ENCODE peak calls at places on chromosomes 6 and 20, in eight cellular contexts. One of them, this sample, is unnamed.
A peak's percentile ranks its signal among the peaks of the same experiment; 100 is the strongest.

GRCh38 chr6:150299873-150300485 is 68.8 kb upstream of the IYD start:
- DNase-seq in right cardiac atrium: no peak
- DNase-seq in A549: no peak
- DNase-seq in heart left ventricle: peak; percentile 47
- DNase-seq in CD8-positive, alpha-beta T cell: no peak
- DNase-seq in cardiac muscle cell: peak; percentile 54
- DNase-seq in effector memory CD4-positive, alpha-beta T cell: no peak
- DNase-seq in dorsolateral prefrontal cortex: no peak
- DNase-seq in this sample: no peak

GRCh38 chr6:15969236-15969778 is 159.6 kb upstream of the MYLIP start:
- DNase-seq in right cardiac atrium: no peak
- DNase-seq in A549: no peak
- DNase-seq in heart left ventricle: no peak
- DNase-seq in CD8-positive, alpha-beta T cell: no peak
- DNase-seq in cardiac muscle cell: no peak
- DNase-seq in effector memory CD4-positive, alpha-beta T cell: no peak
- DNase-seq in dorsolateral prefrontal cortex: no peak
- DNase-seq in this sample: peak; percentile 68

GRCh38 chr6:14440891-14441358 is 323.4 kb downstream of the CD83 start:
- DNase-seq in right cardiac atrium: no peak
- DNase-seq in A549: no peak
- DNase-seq in heart left ventricle: no peak
- DNase-seq in CD8-positive, alpha-beta T cell: no peak
- DNase-seq in cardiac muscle cell: no peak
- DNase-seq in effector memory CD4-positive, alpha-beta T cell: no peak
- DNase-seq in dorsolateral prefrontal cortex: no peak
- DNase-seq in this sample: no peak

GRCh38 chr6:169162249-169162967 is 91.2 kb downstream of the THBS2 start:
- DNase-seq in right cardiac atrium: no peak
- DNase-seq in A549: no peak
- DNase-seq in heart left ventricle: no peak
- DNase-seq in CD8-positive, alpha-beta T cell: no peak
- DNase-seq in cardiac muscle cell: no peak
- DNase-seq in effector memory CD4-positive, alpha-beta T cell: no peak
- DNase-seq in dorsolateral prefrontal cortex: no peak
- DNase-seq in this sample: no peak

GRCh38 chr6:44041461-44042260 is 85.6 kb downstream of the MRPL14 start:
- DNase-seq in right cardiac atrium: no peak
- DNase-seq in A549: peak; percentile 57
- DNase-seq in heart left ventricle: peak; percentile 10
- DNase-seq in CD8-positive, alpha-beta T cell: no peak
- DNase-seq in cardiac muscle cell: no peak
- DNase-seq in effector memory CD4-positive, alpha-beta T cell: no peak
- DNase-seq in dorsolateral prefrontal cortex: no peak
- DNase-seq in this sample: no peak

GRCh38 chr6:74248966-74249365 is 553.0 kb downstream of the CD109 start:
- DNase-seq in right cardiac atrium: no peak
- DNase-seq in A549: no peak
- DNase-seq in heart left ventricle: no peak
- DNase-seq in CD8-positive, alpha-beta T cell: no peak
- DNase-seq in cardiac muscle cell: no peak
- DNase-seq in effector memory CD4-positive, alpha-beta T cell: no peak
- DNase-seq in dorsolateral prefrontal cortex: no peak
- DNase-seq in this sample: no peak

GRCh38 chr6:141026504-141026903 is 1106.2 kb upstream of the GJE1 start:
- DNase-seq in right cardiac atrium: no peak
- DNase-seq in A549: no peak
- DNase-seq in heart left ventricle: no peak
- DNase-seq in CD8-positive, alpha-beta T cell: no peak
- DNase-seq in cardiac muscle cell: no peak
- DNase-seq in effector memory CD4-positive, alpha-beta T cell: no peak
- DNase-seq in dorsolateral prefrontal cortex: no peak
- DNase-seq in this sample: peak; percentile 18

GRCh38 chr6:126069457-126069856 is 83.1 kb downstream of the TRMT11 start:
- DNase-seq in right cardiac atrium: peak; percentile 60
- DNase-seq in A549: no peak
- DNase-seq in heart left ventricle: no peak
- DNase-seq in CD8-positive, alpha-beta T cell: no peak
- DNase-seq in cardiac muscle cell: no peak
- DNase-seq in effector memory CD4-positive, alpha-beta T cell: no peak
- DNase-seq in dorsolateral prefrontal cortex: peak; percentile 5
- DNase-seq in this sample: no peak

GRCh38 chr6:33670086-33670660 is 41.3 kb downstream of the UQCC2 start:
- DNase-seq in right cardiac atrium: no peak
- DNase-seq in A549: no peak
- DNase-seq in heart left ventricle: no peak
- DNase-seq in CD8-positive, alpha-beta T cell: no peak
- DNase-seq in cardiac muscle cell: no peak
- DNase-seq in effector memory CD4-positive, alpha-beta T cell: no peak
- DNase-seq in dorsolateral prefrontal cortex: peak; percentile 77
- DNase-seq in this sample: no peak

GRCh38 chr20:51661609-51662178 is 106.5 kb downstream of the ATP9A start:
- DNase-seq in right cardiac atrium: no peak
- DNase-seq in A549: peak; percentile 68
- DNase-seq in heart left ventricle: no peak
- DNase-seq in CD8-positive, alpha-beta T cell: peak; percentile 16
- DNase-seq in cardiac muscle cell: no peak
- DNase-seq in effector memory CD4-positive, alpha-beta T cell: no peak
- DNase-seq in dorsolateral prefrontal cortex: no peak
- DNase-seq in this sample: peak; percentile 76

GRCh38 chr6:156731436-156731835 is 45.7 kb upstream of the ARID1B start:
- DNase-seq in right cardiac atrium: no peak
- DNase-seq in A549: no peak
- DNase-seq in heart left ventricle: no peak
- DNase-seq in CD8-positive, alpha-beta T cell: no peak
- DNase-seq in cardiac muscle cell: no peak
- DNase-seq in effector memory CD4-positive, alpha-beta T cell: no peak
- DNase-seq in dorsolateral prefrontal cortex: no peak
- DNase-seq in this sample: no peak

GRCh38 chr6:166495487-166496314 is 90.8 kb downstream of the RAMACL start:
- DNase-seq in right cardiac atrium: no peak
- DNase-seq in A549: no peak
- DNase-seq in heart left ventricle: no peak
- DNase-seq in CD8-positive, alpha-beta T cell: no peak
- DNase-seq in cardiac muscle cell: no peak
- DNase-seq in effector memory CD4-positive, alpha-beta T cell: no peak
- DNase-seq in dorsolateral prefrontal cortex: no peak
- DNase-seq in this sample: no peak

GRCh38 chr20:42020316-42020715 is 402.1 kb upstream of the CHD6 start:
- DNase-seq in right cardiac atrium: no peak
- DNase-seq in A549: no peak
- DNase-seq in heart left ventricle: no peak
- DNase-seq in CD8-positive, alpha-beta T cell: no peak
- DNase-seq in cardiac muscle cell: no peak
- DNase-seq in effector memory CD4-positive, alpha-beta T cell: no peak
- DNase-seq in dorsolateral prefrontal cortex: no peak
- DNase-seq in this sample: no peak

GRCh38 chr6:128712898-128713297 is 170.0 kb upstream of the LAMA2 start:
- DNase-seq in right cardiac atrium: no peak
- DNase-seq in A549: no peak
- DNase-seq in heart left ventricle: no peak
- DNase-seq in CD8-positive, alpha-beta T cell: no peak
- DNase-seq in cardiac muscle cell: peak; percentile 28
- DNase-seq in effector memory CD4-positive, alpha-beta T cell: no peak
- DNase-seq in dorsolateral prefrontal cortex: no peak
- DNase-seq in this sample: no peak

GRCh38 chr6:143027058-143027457 is 33.6 kb upstream of the AIG1 start:
- DNase-seq in right cardiac atrium: peak; percentile 22
- DNase-seq in A549: no peak
- DNase-seq in heart left ventricle: peak; percentile 38
- DNase-seq in CD8-positive, alpha-beta T cell: peak; percentile 55
- DNase-seq in cardiac muscle cell: peak; percentile 57
- DNase-seq in effector memory CD4-positive, alpha-beta T cell: peak; percentile 35
- DNase-seq in dorsolateral prefrontal cortex: no peak
- DNase-seq in this sample: no peak

GRCh38 chr6:6556162-6556737 is 32.3 kb upstream of the LY86 start:
- DNase-seq in right cardiac atrium: no peak
- DNase-seq in A549: no peak
- DNase-seq in heart left ventricle: no peak
- DNase-seq in CD8-positive, alpha-beta T cell: no peak
- DNase-seq in cardiac muscle cell: no peak
- DNase-seq in effector memory CD4-positive, alpha-beta T cell: no peak
- DNase-seq in dorsolateral prefrontal cortex: no peak
- DNase-seq in this sample: no peak

GRCh38 chr20:1451092-1451491 is 15.6 kb downstream of the NSFL1C start:
- DNase-seq in right cardiac atrium: no peak
- DNase-seq in A549: no peak
- DNase-seq in heart left ventricle: no peak
- DNase-seq in CD8-positive, alpha-beta T cell: no peak
- DNase-seq in cardiac muscle cell: no peak
- DNase-seq in effector memory CD4-positive, alpha-beta T cell: no peak
- DNase-seq in dorsolateral prefrontal cortex: no peak
- DNase-seq in this sample: no peak

GRCh38 chr6:150741633-150742200 is 123.8 kb upstream of the MTHFD1L start:
- DNase-seq in right cardiac atrium: peak; percentile 19
- DNase-seq in A549: no peak
- DNase-seq in heart left ventricle: no peak
- DNase-seq in CD8-positive, alpha-beta T cell: no peak
- DNase-seq in cardiac muscle cell: peak; percentile 60
- DNase-seq in effector memory CD4-positive, alpha-beta T cell: no peak
- DNase-seq in dorsolateral prefrontal cortex: no peak
- DNase-seq in this sample: no peak

GRCh38 chr6:110233769-110234374 is 53.6 kb downstream of the CDC40 start:
- DNase-seq in right cardiac atrium: no peak
- DNase-seq in A549: no peak
- DNase-seq in heart left ventricle: no peak
- DNase-seq in CD8-positive, alpha-beta T cell: no peak
- DNase-seq in cardiac muscle cell: peak; percentile 53
- DNase-seq in effector memory CD4-positive, alpha-beta T cell: no peak
- DNase-seq in dorsolateral prefrontal cortex: no peak
- DNase-seq in this sample: no peak
- H3K27ac ChIP-seq in right cardiac atrium: no peak overlapping the region
- H3K27ac ChIP-seq in A549: no peak overlapping the region
- H3K27ac ChIP-seq in heart left ventricle: no peak overlapping the region
- H3K27ac ChIP-seq in CD8-positive, alpha-beta T cell: no peak overlapping the region
- H3K27ac ChIP-seq in cardiac muscle cell: peak overlapping the region; percentile 72
- H3K27ac ChIP-seq in effector memory CD4-positive, alpha-beta T cell: no peak overlapping the region
- H3K27ac ChIP-seq in dorsolateral prefrontal cortex: no peak overlapping the region
- H3K27ac ChIP-seq in this sample: no peak overlapping the region

DNA sequence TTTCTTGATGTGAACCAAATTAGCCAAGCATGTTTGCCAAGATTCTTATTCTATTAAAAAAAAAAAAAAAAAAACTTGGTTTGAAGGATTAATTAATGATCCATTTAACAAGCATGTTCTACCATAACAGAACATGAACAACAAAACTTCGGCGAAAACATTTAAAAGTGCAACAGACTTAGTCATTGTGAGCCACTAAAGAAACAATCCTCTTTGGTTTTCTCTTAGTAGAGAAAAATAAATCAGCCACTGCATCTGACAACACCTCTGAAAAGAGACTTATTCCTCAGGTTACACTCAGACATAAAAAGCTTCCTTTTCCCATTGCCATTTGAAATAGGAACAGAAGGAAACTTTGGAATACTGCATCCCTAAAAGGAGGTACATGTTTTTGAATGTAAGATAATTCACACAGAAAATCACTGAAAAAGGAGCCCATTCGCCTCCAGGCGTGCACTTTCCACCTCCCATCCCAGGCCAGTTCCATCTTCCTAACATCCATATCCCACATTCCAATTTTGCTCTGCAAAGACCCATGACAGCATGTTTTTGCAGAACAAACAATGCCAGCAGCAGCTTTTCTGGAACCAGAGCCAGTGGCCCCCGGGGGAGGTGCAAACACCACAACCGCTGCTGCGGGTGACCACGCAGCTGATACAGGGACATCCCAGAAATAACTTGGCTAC is 79.5 kb downstream of the ZMYND8 start:
- DNase-seq in right cardiac atrium: peak; percentile 70
- DNase-seq in A549: no peak
- DNase-seq in heart left ventricle: peak; percentile 80
- DNase-seq in CD8-positive, alpha-beta T cell: no peak
- DNase-seq in cardiac muscle cell: no peak
- DNase-seq in effector memory CD4-positive, alpha-beta T cell: no peak
- DNase-seq in dorsolateral prefrontal cortex: peak; percentile 23
- DNase-seq in this sample: no peak
- H3K27ac ChIP-seq in right cardiac atrium: peak overlapping the region; percentile 77
- H3K27ac ChIP-seq in A549: peak overlapping the region; percentile 93
- H3K27ac ChIP-seq in heart left ventricle: peak overlapping the region; percentile 15
- H3K27ac ChIP-seq in CD8-positive, alpha-beta T cell: no peak overlapping the region
- H3K27ac ChIP-seq in cardiac muscle cell: no peak overlapping the region
- H3K27ac ChIP-seq in effector memory CD4-positive, alpha-beta T cell: no peak overlapping the region
- H3K27ac ChIP-seq in dorsolateral prefrontal cortex: peak overlapping the region; percentile 68
- H3K27ac ChIP-seq in this sample: peak overlapping the region; percentile 87

DNA sequence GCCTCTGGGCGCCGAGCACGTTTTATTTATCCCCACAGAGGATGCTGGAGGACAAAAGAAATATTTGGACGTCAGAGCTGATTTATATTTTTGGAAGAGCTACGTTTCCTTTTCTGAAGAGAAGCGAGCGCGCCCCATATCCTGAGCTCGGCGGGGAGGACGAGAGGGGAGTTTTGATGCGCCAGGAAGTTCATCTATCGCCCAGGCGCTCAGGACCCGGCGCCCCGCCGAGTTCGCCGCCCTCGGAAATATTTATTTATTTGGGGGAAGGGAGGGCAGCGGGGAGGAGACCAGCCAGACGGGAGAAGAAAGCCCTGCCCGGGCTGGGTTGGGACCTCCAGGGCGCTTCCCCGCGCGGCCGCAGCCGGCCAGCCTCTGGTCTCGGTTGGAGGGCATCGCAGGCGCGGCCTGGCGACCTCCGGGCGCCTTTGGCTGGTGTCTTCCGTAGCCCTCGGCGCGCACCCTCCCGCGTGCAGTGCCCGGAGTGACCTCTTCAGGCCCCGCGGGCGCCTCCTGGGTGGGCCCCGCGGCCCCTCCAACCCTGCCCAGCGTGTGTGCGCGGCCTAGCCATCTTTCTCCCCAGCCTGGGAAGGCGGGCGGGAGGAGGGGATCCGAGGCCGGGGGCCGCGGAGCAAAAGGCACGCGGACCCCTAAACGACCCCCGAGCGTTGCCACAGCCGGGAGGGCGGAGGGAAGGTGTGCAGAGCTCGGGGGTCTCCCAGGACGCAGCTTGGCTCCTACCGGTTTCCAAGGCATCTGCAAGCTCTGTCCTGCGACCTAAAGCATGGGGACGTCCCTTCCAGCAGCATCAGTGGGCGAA is 5.4 kb upstream of the FOXF2 start:
- DNase-seq in right cardiac atrium: no peak
- DNase-seq in A549: no peak
- DNase-seq in heart left ventricle: no peak
- DNase-seq in CD8-positive, alpha-beta T cell: no peak
- DNase-seq in cardiac muscle cell: no peak
- DNase-seq in effector memory CD4-positive, alpha-beta T cell: no peak
- DNase-seq in dorsolateral prefrontal cortex: no peak
- DNase-seq in this sample: no peak
- H3K27ac ChIP-seq in right cardiac atrium: no peak overlapping the region
- H3K27ac ChIP-seq in A549: no peak overlapping the region
- H3K27ac ChIP-seq in heart left ventricle: no peak overlapping the region
- H3K27ac ChIP-seq in CD8-positive, alpha-beta T cell: no peak overlapping the region
- H3K27ac ChIP-seq in cardiac muscle cell: no peak overlapping the region
- H3K27ac ChIP-seq in effector memory CD4-positive, alpha-beta T cell: no peak overlapping the region
- H3K27ac ChIP-seq in dorsolateral prefrontal cortex: peak overlapping the region; percentile 26
- H3K27ac ChIP-seq in this sample: no peak overlapping the region

GRCh38 chr6:20924911-20925543 is 390.8 kb downstream of the CDKAL1 start:
- DNase-seq in right cardiac atrium: no peak
- DNase-seq in A549: no peak
- DNase-seq in heart left ventricle: no peak
- DNase-seq in CD8-positive, alpha-beta T cell: no peak
- DNase-seq in cardiac muscle cell: no peak
- DNase-seq in effector memory CD4-positive, alpha-beta T cell: no peak
- DNase-seq in dorsolateral prefrontal cortex: no peak
- DNase-seq in this sample: no peak
- H3K27ac ChIP-seq in right cardiac atrium: no peak overlapping the region
- H3K27ac ChIP-seq in A549: no peak overlapping the region
- H3K27ac ChIP-seq in heart left ventricle: no peak overlapping the region
- H3K27ac ChIP-seq in CD8-positive, alpha-beta T cell: no peak overlapping the region
- H3K27ac ChIP-seq in cardiac muscle cell: no peak overlapping the region
- H3K27ac ChIP-seq in effector memory CD4-positive, alpha-beta T cell: no peak overlapping the region
- H3K27ac ChIP-seq in dorsolateral prefrontal cortex: no peak overlapping the region
- H3K27ac ChIP-seq in this sample: no peak overlapping the region

GRCh38 chr6:107689190-107689589 is 134.9 kb downstream of the SCML4 start:
- DNase-seq in right cardiac atrium: no peak
- DNase-seq in A549: no peak
- DNase-seq in heart left ventricle: no peak
- DNase-seq in CD8-positive, alpha-beta T cell: no peak
- DNase-seq in cardiac muscle cell: no peak
- DNase-seq in effector memory CD4-positive, alpha-beta T cell: no peak
- DNase-seq in dorsolateral prefrontal cortex: no peak
- DNase-seq in this sample: no peak
- H3K27ac ChIP-seq in right cardiac atrium: no peak overlapping the region
- H3K27ac ChIP-seq in A549: no peak overlapping the region
- H3K27ac ChIP-seq in heart left ventricle: no peak overlapping the region
- H3K27ac ChIP-seq in CD8-positive, alpha-beta T cell: no peak overlapping the region
- H3K27ac ChIP-seq in cardiac muscle cell: no peak overlapping the region
- H3K27ac ChIP-seq in effector memory CD4-positive, alpha-beta T cell: no peak overlapping the region
- H3K27ac ChIP-seq in dorsolateral prefrontal cortex: no peak overlapping the region
- H3K27ac ChIP-seq in this sample: no peak overlapping the region

This sample was measured in epithelial cell of prostate.